ENCODE peak calls at places on chromosomes 2 and 18, in seven cellular contexts. Z is NCI-H460, F is activated T-cell treated with anti-CD3 and anti-CD28 coated beads for 24 hours, N is neuronal stem cell, M is GM13977, O is left kidney, P is left lung. K is an unnamed sample.
A peak's percentile ranks its signal among the peaks of the same experiment; 100 is the strongest.

GRCh38 chr18:74388227-74388626 is 68.9 kb downstream of the DIPK1C start:
- DNase-seq in F (no peak), N (no peak), Z (no peak), P (no peak), O (no peak), M (no peak), K (no peak)

GRCh38 chr2:157127249-157128012 is 130.1 kb upstream of the GALNT5 start:
- DNase-seq in N (no peak), Z (no peak), F (no peak), M (no peak), P (no peak), O (no peak), K (no peak)

GRCh38 chr2:69915050-69915945 is at the start of gene MXD1:
- DNase-seq in F (no peak), M (no peak), P (peak; percentile 55), Z (no peak), N (no peak), O (peak; percentile 61), K (no peak)

GRCh38 chr2:69489793-69490192 is 52.6 kb upstream of the NFU1 start:
- DNase-seq in M (no peak), F (no peak), P (no peak), N (no peak), Z (no peak), O (no peak), K (no peak)

GRCh38 chr2:99153921-99154604 is 679 bp downstream of the TSGA10 start:
- DNase-seq in Z (peak; percentile 22), O (no peak), N (no peak), F (no peak), M (no peak), P (no peak), K (no peak)

GRCh38 chr2:201235865-201236811 is 24.2 kb upstream of the CASP8 start:
- DNase-seq in Z (peak; percentile 75), M (peak; percentile 42), N (peak; percentile 43), O (peak; percentile 82), P (peak; percentile 63), F (no peak), K (peak; percentile 61)

GRCh38 chr2:184192664-184193063 is 405.7 kb upstream of the ZNF804A start:
- DNase-seq in O (no peak), M (no peak), F (no peak), Z (no peak), P (no peak), N (no peak), K (no peak)

GRCh38 chr2:109537565-109538221 is 76.1 kb downstream of the SEPTIN10 start:
- DNase-seq in O (no peak), F (no peak), M (no peak), Z (no peak), P (no peak), N (no peak), K (no peak)

GRCh38 chr2:127661949-127662510 is 13.3 kb downstream of the LIMS2 start:
- DNase-seq in M (no peak), O (no peak), P (peak; percentile 29), Z (no peak), N (no peak), F (no peak), K (no peak)

GRCh38 chr2:71634571-71634970 is 181.2 kb downstream of the DYSF start:
- DNase-seq in M (no peak), P (no peak), N (no peak), Z (no peak), F (no peak), O (no peak), K (no peak)

GRCh38 chr18:46042571-46043123 is 29.4 kb downstream of the PSTPIP2 start:
- DNase-seq in Z (no peak), O (no peak), P (no peak), M (no peak), N (no peak), F (no peak), K (no peak)

GRCh38 chr2:237924164-237924534 is 42.7 kb upstream of the UBE2F start:
- DNase-seq in O (no peak), M (no peak), N (no peak), Z (no peak), P (no peak), F (no peak), K (no peak)

GRCh38 chr2:75246441-75247167 is 47.3 kb upstream of the TACR1 start:
- DNase-seq in P (no peak), N (no peak), Z (no peak), O (no peak), M (no peak), F (no peak), K (no peak)

GRCh38 chr2:138432971-138433370 is 68.6 kb upstream of the SPOPL start:
- DNase-seq in P (no peak), O (no peak), N (no peak), F (no peak), M (no peak), Z (no peak), K (no peak)

GRCh38 chr2:187959821-187960220 is 331.9 kb upstream of the GULP1 start:
- DNase-seq in O (no peak), F (no peak), P (no peak), N (no peak), Z (no peak), M (no peak), K (no peak)

GRCh38 chr2:235270951-235271350 is 222.9 kb upstream of the AGAP1 start:
- DNase-seq in O (no peak), F (peak; percentile 23), N (no peak), P (no peak), Z (no peak), M (peak; percentile 35), K (no peak)

GRCh38 chr2:220332886-220333285 is 705.5 kb downstream of the SLC4A3 start:
- DNase-seq in O (no peak), P (no peak), M (no peak), N (no peak), F (no peak), Z (no peak), K (no peak)

GRCh38 chr2:226888971-226889370 is 53.1 kb downstream of the RHBDD1 start:
- DNase-seq in P (no peak), Z (peak; percentile 63), F (no peak), N (no peak), M (no peak), O (peak; percentile 27), K (no peak)

K was measured in ecto neural progenitor cell.